ENCODE peak calls at places on chromosomes 12 and 14, in five cellular contexts. K is cardiac muscle cell, A is AG10803, O is BE2C, E is fibroblast of pulmonary artery. M is an unnamed sample.

GRCh38 chr12:120265483-120266179 is at the start of gene PXN:
- DNase-seq in K (peak), A (peak), O (peak), E (peak), M (peak)

GRCh38 chr14:53896773-53897172 is 59.9 kb downstream of the BMP4 start:
- DNase-seq in K (no peak), A (peak), O (no peak), E (no peak), M (no peak)

GRCh38 chr12:125148316-125148715 is 83.1 kb downstream of the AACS start:
- DNase-seq in K (no peak), A (no peak), O (no peak), E (no peak), M (no peak)

GRCh38 chr12:6949063-6949594 is 2.0 kb upstream of the PTPN6 start:
- DNase-seq in K (no peak), A (no peak), O (no peak), E (no peak), M (no peak)

GRCh38 chr12:68368332-68368731 is 36.2 kb upstream of the MDM1 start:
- DNase-seq in K (peak), A (peak), O (no peak), E (no peak), M (no peak)

GRCh38 chr14:106826833-106827369 is 1300.5 kb downstream of the TMEM121 start:
- DNase-seq in K (no peak), A (no peak), O (no peak), E (no peak), M (no peak)

GRCh38 chr12:130142736-130143135 is 19.5 kb upstream of the FZD10 start:
- DNase-seq in K (no peak), A (no peak), O (no peak), E (no peak), M (no peak)

GRCh38 chr12:24760162-24760561 is 188.7 kb downstream of the BCAT1 start:
- DNase-seq in K (peak), A (no peak), O (no peak), E (no peak), M (peak)

GRCh38 chr12:94769040-94769420 is 118.7 kb upstream of the TMCC3 start:
- DNase-seq in K (peak), A (no peak), O (no peak), E (no peak), M (no peak)

GRCh38 chr14:91290986-91291385 is 46.5 kb upstream of the GPR68 start:
- DNase-seq in K (no peak), A (no peak), O (no peak), E (no peak), M (no peak)

GRCh38 chr12:100254876-100255275 is 12.0 kb downstream of the DEPDC4 start:
- DNase-seq in K (peak), A (no peak), O (no peak), E (peak), M (no peak)

GRCh38 chr12:71664411-71665108 is 459 bp downstream of the THAP2 start:
- DNase-seq in K (peak), A (no peak), O (no peak), E (peak), M (no peak)

GRCh38 chr12:47557401-47557800 is 148.4 kb downstream of the RPAP3 start:
- DNase-seq in K (no peak), A (no peak), O (no peak), E (no peak), M (no peak)

GRCh38 chr12:91813701-91814100 is 331.9 kb downstream of the BTG1 start:
- DNase-seq in K (no peak), A (peak), O (no peak), E (peak), M (no peak)

GRCh38 chr14:76953196-76953945 is 75.1 kb downstream of the IRF2BPL start:
- DNase-seq in K (peak), A (peak), O (peak), E (peak), M (no peak)

GRCh38 chr14:68268719-68269118 is 449.1 kb downstream of the RAD51B start:
- DNase-seq in K (peak), A (peak), O (no peak), E (no peak), M (no peak)

GRCh38 chr14:105203057-105203494 is 22.0 kb upstream of the NUDT14 start:
- DNase-seq in K (peak), A (peak), O (peak), E (peak), M (peak)

GRCh38 chr12:49901026-49901425 is 2.7 kb downstream of the FAIM2 start:
- DNase-seq in K (no peak), A (no peak), O (no peak), E (no peak), M (no peak)

GRCh38 chr12:78447373-78447772 is 417.2 kb upstream of the SYT1 start:
- DNase-seq in K (no peak), A (no peak), O (no peak), E (no peak), M (no peak)

GRCh38 chr12:131084341-131085011 is 130.8 kb downstream of the ADGRD1 start:
- DNase-seq in K (no peak), A (no peak), O (peak), E (no peak), M (no peak)

GRCh38 chr14:104865069-104865630 is at the start of gene CEP170B:
- DNase-seq in K (peak), A (peak), O (peak), E (peak), M (peak)

GRCh38 chr12:51372021-51372420 is 19.2 kb downstream of the GALNT6 start:
- DNase-seq in K (no peak), A (no peak), O (no peak), E (no peak), M (no peak)

GRCh38 chr14:69269381-69269780 is 9.4 kb downstream of the GALNT16 start:
- DNase-seq in K (no peak), A (no peak), O (no peak), E (no peak), M (no peak)

GRCh38 chr14:65243766-65244442 is 141.6 kb upstream of the MAX start:
- DNase-seq in K (peak), A (peak), O (no peak), E (peak), M (no peak)

GRCh38 chr14:63676615-63677014 is 34.9 kb upstream of the WDR89 start:
- DNase-seq in K (no peak), A (no peak), O (no peak), E (no peak), M (no peak)

GRCh38 chr12:86081798-86082197 is 174.4 kb downstream of the MGAT4C start:
- DNase-seq in K (no peak), A (no peak), O (no peak), E (no peak), M (no peak)

GRCh38 chr12:122172262-122172939 is 1.6 kb downstream of the IL31 start:
- DNase-seq in K (no peak), A (no peak), O (no peak), E (no peak), M (no peak)

GRCh38 chr12:12749433-12749832 is 32.3 kb downstream of the CDKN1B start:
- DNase-seq in K (peak), A (peak), O (no peak), E (no peak), M (no peak)

GRCh38 chr12:70366581-70367267 is 634 bp downstream of the KCNMB4 start:
- DNase-seq in K (peak), A (peak), O (peak), E (peak), M (peak)

GRCh38 chr14:61561144-61561543 is 134.2 kb upstream of the HIF1A start:
- DNase-seq in K (peak), A (peak), O (peak), E (peak), M (no peak)

GRCh38 chr12:28583771-28584261 is 393.6 kb downstream of the CCDC91 start:
- DNase-seq in K (peak), A (peak), O (no peak), E (peak), M (no peak)

GRCh38 chr12:47226199-47226598 is 146.4 kb upstream of the AMIGO2 start:
- DNase-seq in K (no peak), A (no peak), O (no peak), E (no peak), M (no peak)

GRCh38 chr12:77494306-77494705 is 336.4 kb upstream of the NAV3 start:
- DNase-seq in K (no peak), A (peak), O (no peak), E (no peak), M (no peak)

GRCh38 chr12:69966409-69966808 is 141.4 kb downstream of the MYRFL start:
- DNase-seq in K (peak), A (peak), O (no peak), E (peak), M (no peak)

GRCh38 chr14:51862839-51863235 is 2.4 kb downstream of the GNG2 start:
- DNase-seq in K (peak), A (no peak), O (no peak), E (no peak), M (no peak)
- H3K4me3 ChIP-seq in K (no peak), A (peak), O (peak), E (peak), M (no peak)

GRCh38 chr14:100065161-100065871 is at the start of gene EVL:
- DNase-seq in K (no peak), A (no peak), O (no peak), E (no peak), M (no peak)
- H3K4me3 ChIP-seq in K (no peak), A (no peak), O (no peak), E (no peak), M (no peak)

DNA sequence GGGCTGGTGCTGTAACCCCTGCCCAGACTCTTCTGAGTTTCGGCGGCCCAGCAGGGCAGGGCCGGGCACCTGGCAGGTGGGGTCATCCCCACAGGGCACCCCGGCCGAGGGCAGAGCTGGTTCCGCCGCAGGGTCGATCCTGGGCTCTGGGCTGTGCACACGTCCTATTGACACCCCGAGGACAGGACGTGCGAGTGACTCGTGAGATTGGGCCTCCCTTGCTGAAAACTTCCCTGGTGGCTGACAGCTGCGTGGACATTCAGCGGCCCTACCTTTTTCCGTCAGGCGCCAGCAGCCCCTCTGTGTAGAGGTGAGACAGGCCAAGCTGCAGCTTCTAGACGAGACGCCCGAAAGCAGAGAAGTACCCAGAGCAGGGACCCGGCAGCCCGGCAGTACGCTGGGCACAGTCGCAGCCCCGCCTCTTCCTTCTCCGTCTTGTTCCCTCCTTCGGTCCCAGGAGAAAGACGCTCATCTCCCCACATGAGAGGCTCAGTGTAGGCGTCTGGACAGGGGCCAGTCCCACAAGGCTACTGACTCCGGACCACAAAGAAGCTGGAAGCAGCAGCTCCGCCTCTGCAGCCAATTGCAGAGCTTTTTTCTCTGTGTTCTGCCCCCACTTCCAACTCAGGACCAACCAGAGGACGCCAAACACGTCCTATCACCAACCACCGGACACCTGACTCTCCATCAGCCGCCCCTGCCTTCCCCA is at the start of gene LRCOL1:
- DNase-seq in K (peak), A (peak), O (no peak), E (peak), M (peak)
- H3K4me3 ChIP-seq in K (no peak), A (peak), O (no peak), E (peak), M (no peak)

GRCh38 chr14:55578511-55578910 is 1.5 kb upstream of the KTN1 start:
- DNase-seq in K (no peak), A (peak), O (no peak), E (no peak), M (peak)
- H3K4me3 ChIP-seq in K (peak), A (peak), O (peak), E (peak), M (peak)

DNA sequence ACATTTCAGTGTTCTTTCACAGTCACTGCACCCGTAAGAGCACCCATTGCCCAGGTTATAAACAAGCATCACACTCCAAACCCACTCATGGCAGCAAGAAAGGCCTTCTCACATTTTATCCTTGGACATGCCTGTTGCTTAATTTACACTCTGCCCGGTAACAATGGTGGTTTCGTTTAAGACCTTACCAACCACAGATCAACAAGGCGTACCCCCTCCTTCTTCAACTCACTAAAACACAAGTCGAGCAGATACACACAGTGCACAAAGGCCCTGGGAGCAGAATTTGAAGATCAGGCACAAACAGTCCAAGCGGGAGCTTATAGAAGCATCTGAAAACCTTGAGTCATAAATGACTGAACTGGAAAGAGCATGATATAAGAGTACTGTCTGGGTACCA is 98.1 kb downstream of the GALC start:
- DNase-seq in K (no peak), A (no peak), O (no peak), E (no peak), M (no peak)
- H3K4me3 ChIP-seq in K (no peak), A (no peak), O (no peak), E (no peak), M (no peak)